ENCODE peak calls at places on chromosome 11, in nine cellular contexts. One of them, this sample, is unnamed.

GRCh38 chr11:119896387-119897045 is 167.5 kb upstream of the NECTIN1 start:
- DNase-seq in AG09319: no peak
- DNase-seq in activated CD4-positive, alpha-beta T cell treated with anti-CD3 and anti-CD28 coated beads, Interleukin-2, amount 50 U/mL, for 48 hours: no peak
- DNase-seq in mesendoderm: no peak
- DNase-seq in activated naive CD4-positive, alpha-beta T cell treated with anti-CD3 and anti-CD28 coated beads, Interleukin-2, amount 50 U/mL, for 16 hours: no peak
- DNase-seq in naive thymus-derived CD8-positive, alpha-beta T cell: no peak
- DNase-seq in stimulated activated CD4-positive, alpha-beta T cell treated with anti-CD3 and anti-CD28 coated beads, Interleukin-2, amount 100 ng/mL, for 4 hours: no peak
- DNase-seq in iris pigment epithelial cell: no peak
- DNase-seq in left ventricle myocardium inferior: no peak
- DNase-seq in this sample: no peak

GRCh38 chr11:31940396-31941037 is 129.4 kb upstream of the PAX6 start:
- DNase-seq in AG09319: no peak
- DNase-seq in activated CD4-positive, alpha-beta T cell treated with anti-CD3 and anti-CD28 coated beads, Interleukin-2, amount 50 U/mL, for 48 hours: no peak
- DNase-seq in mesendoderm: no peak
- DNase-seq in activated naive CD4-positive, alpha-beta T cell treated with anti-CD3 and anti-CD28 coated beads, Interleukin-2, amount 50 U/mL, for 16 hours: no peak
- DNase-seq in naive thymus-derived CD8-positive, alpha-beta T cell: no peak
- DNase-seq in stimulated activated CD4-positive, alpha-beta T cell treated with anti-CD3 and anti-CD28 coated beads, Interleukin-2, amount 100 ng/mL, for 4 hours: no peak
- DNase-seq in iris pigment epithelial cell: peak
- DNase-seq in left ventricle myocardium inferior: peak
- DNase-seq in this sample: no peak

GRCh38 chr11:122634507-122634906 is 21.0 kb upstream of the UBASH3B start:
- DNase-seq in AG09319: peak
- DNase-seq in activated CD4-positive, alpha-beta T cell treated with anti-CD3 and anti-CD28 coated beads, Interleukin-2, amount 50 U/mL, for 48 hours: no peak
- DNase-seq in mesendoderm: peak
- DNase-seq in activated naive CD4-positive, alpha-beta T cell treated with anti-CD3 and anti-CD28 coated beads, Interleukin-2, amount 50 U/mL, for 16 hours: no peak
- DNase-seq in naive thymus-derived CD8-positive, alpha-beta T cell: no peak
- DNase-seq in stimulated activated CD4-positive, alpha-beta T cell treated with anti-CD3 and anti-CD28 coated beads, Interleukin-2, amount 100 ng/mL, for 4 hours: no peak
- DNase-seq in iris pigment epithelial cell: no peak
- DNase-seq in left ventricle myocardium inferior: peak
- DNase-seq in this sample: no peak

GRCh38 chr11:119796363-119797060 is 67.5 kb upstream of the NECTIN1 start:
- DNase-seq in AG09319: no peak
- DNase-seq in activated CD4-positive, alpha-beta T cell treated with anti-CD3 and anti-CD28 coated beads, Interleukin-2, amount 50 U/mL, for 48 hours: no peak
- DNase-seq in mesendoderm: no peak
- DNase-seq in activated naive CD4-positive, alpha-beta T cell treated with anti-CD3 and anti-CD28 coated beads, Interleukin-2, amount 50 U/mL, for 16 hours: no peak
- DNase-seq in naive thymus-derived CD8-positive, alpha-beta T cell: no peak
- DNase-seq in stimulated activated CD4-positive, alpha-beta T cell treated with anti-CD3 and anti-CD28 coated beads, Interleukin-2, amount 100 ng/mL, for 4 hours: no peak
- DNase-seq in iris pigment epithelial cell: no peak
- DNase-seq in left ventricle myocardium inferior: no peak
- DNase-seq in this sample: no peak

GRCh38 chr11:11296434-11296833 is 56.6 kb downstream of the CSNK2A3 start:
- DNase-seq in AG09319: no peak
- DNase-seq in activated CD4-positive, alpha-beta T cell treated with anti-CD3 and anti-CD28 coated beads, Interleukin-2, amount 50 U/mL, for 48 hours: no peak
- DNase-seq in mesendoderm: peak
- DNase-seq in activated naive CD4-positive, alpha-beta T cell treated with anti-CD3 and anti-CD28 coated beads, Interleukin-2, amount 50 U/mL, for 16 hours: no peak
- DNase-seq in naive thymus-derived CD8-positive, alpha-beta T cell: no peak
- DNase-seq in stimulated activated CD4-positive, alpha-beta T cell treated with anti-CD3 and anti-CD28 coated beads, Interleukin-2, amount 100 ng/mL, for 4 hours: no peak
- DNase-seq in iris pigment epithelial cell: no peak
- DNase-seq in left ventricle myocardium inferior: no peak
- DNase-seq in this sample: no peak

GRCh38 chr11:68819362-68819761 is 22.4 kb downstream of the CPT1A start:
- DNase-seq in AG09319: no peak
- DNase-seq in activated CD4-positive, alpha-beta T cell treated with anti-CD3 and anti-CD28 coated beads, Interleukin-2, amount 50 U/mL, for 48 hours: no peak
- DNase-seq in mesendoderm: no peak
- DNase-seq in activated naive CD4-positive, alpha-beta T cell treated with anti-CD3 and anti-CD28 coated beads, Interleukin-2, amount 50 U/mL, for 16 hours: no peak
- DNase-seq in naive thymus-derived CD8-positive, alpha-beta T cell: no peak
- DNase-seq in stimulated activated CD4-positive, alpha-beta T cell treated with anti-CD3 and anti-CD28 coated beads, Interleukin-2, amount 100 ng/mL, for 4 hours: no peak
- DNase-seq in iris pigment epithelial cell: no peak
- DNase-seq in left ventricle myocardium inferior: no peak
- DNase-seq in this sample: no peak

GRCh38 chr11:72696866-72697428 is 22.7 kb upstream of the PDE2A start:
- DNase-seq in AG09319: no peak
- DNase-seq in activated CD4-positive, alpha-beta T cell treated with anti-CD3 and anti-CD28 coated beads, Interleukin-2, amount 50 U/mL, for 48 hours: no peak
- DNase-seq in mesendoderm: peak
- DNase-seq in activated naive CD4-positive, alpha-beta T cell treated with anti-CD3 and anti-CD28 coated beads, Interleukin-2, amount 50 U/mL, for 16 hours: no peak
- DNase-seq in naive thymus-derived CD8-positive, alpha-beta T cell: no peak
- DNase-seq in stimulated activated CD4-positive, alpha-beta T cell treated with anti-CD3 and anti-CD28 coated beads, Interleukin-2, amount 100 ng/mL, for 4 hours: no peak
- DNase-seq in iris pigment epithelial cell: no peak
- DNase-seq in left ventricle myocardium inferior: peak
- DNase-seq in this sample: no peak

GRCh38 chr11:39365809-39366436 is 2093.5 kb downstream of the LRRC4C start:
- DNase-seq in AG09319: no peak
- DNase-seq in activated CD4-positive, alpha-beta T cell treated with anti-CD3 and anti-CD28 coated beads, Interleukin-2, amount 50 U/mL, for 48 hours: no peak
- DNase-seq in mesendoderm: peak
- DNase-seq in activated naive CD4-positive, alpha-beta T cell treated with anti-CD3 and anti-CD28 coated beads, Interleukin-2, amount 50 U/mL, for 16 hours: no peak
- DNase-seq in naive thymus-derived CD8-positive, alpha-beta T cell: no peak
- DNase-seq in stimulated activated CD4-positive, alpha-beta T cell treated with anti-CD3 and anti-CD28 coated beads, Interleukin-2, amount 100 ng/mL, for 4 hours: no peak
- DNase-seq in iris pigment epithelial cell: peak
- DNase-seq in left ventricle myocardium inferior: no peak
- DNase-seq in this sample: no peak

GRCh38 chr11:113201055-113201818 is 113.1 kb upstream of the TTC12 start:
- DNase-seq in AG09319: no peak
- DNase-seq in activated CD4-positive, alpha-beta T cell treated with anti-CD3 and anti-CD28 coated beads, Interleukin-2, amount 50 U/mL, for 48 hours: no peak
- DNase-seq in mesendoderm: peak
- DNase-seq in activated naive CD4-positive, alpha-beta T cell treated with anti-CD3 and anti-CD28 coated beads, Interleukin-2, amount 50 U/mL, for 16 hours: no peak
- DNase-seq in naive thymus-derived CD8-positive, alpha-beta T cell: no peak
- DNase-seq in stimulated activated CD4-positive, alpha-beta T cell treated with anti-CD3 and anti-CD28 coated beads, Interleukin-2, amount 100 ng/mL, for 4 hours: no peak
- DNase-seq in iris pigment epithelial cell: no peak
- DNase-seq in left ventricle myocardium inferior: no peak
- DNase-seq in this sample: peak